ENCODE peak calls at places on chromosome 18, in four cellular contexts. G, I, M and N are unnamed samples.

GRCh38 chr18:44079602-44080001 is 601.1 kb upstream of the SETBP1 start:
- DNase-seq in G (no peak), M (peak), I (no peak), N (no peak)

GRCh38 chr18:74806700-74807416 is 209.2 kb downstream of the ZNF407 start:
- DNase-seq in I (no peak), G (peak), M (peak), N (no peak)

GRCh38 chr18:9851511-9851910 is 34.3 kb upstream of the TXNDC2 start:
- DNase-seq in G (no peak), M (no peak), I (no peak), N (no peak)

GRCh38 chr18:27185025-27185763 is at the start of gene CHST9:
- DNase-seq in G (no peak), I (no peak), M (no peak), N (peak)

GRCh38 chr18:21805771-21806366 is 65.3 kb downstream of the MIB1 start:
- DNase-seq in I (no peak), G (no peak), M (no peak), N (no peak)

GRCh38 chr18:9629709-9630108 is 15.3 kb upstream of the PPP4R1 start:
- DNase-seq in I (no peak), M (no peak), G (no peak), N (no peak)

GRCh38 chr18:75915941-75916640 is 488.6 kb upstream of the SMIM21 start:
- DNase-seq in G (no peak), I (peak), M (no peak), N (peak)

GRCh38 chr18:62179213-62179612 is 7.6 kb downstream of the PIGN start:
- DNase-seq in G (no peak), M (no peak), I (no peak), N (no peak)

GRCh38 chr18:56258178-56258577 is 380.2 kb downstream of the TXNL1 start:
- DNase-seq in G (no peak), M (no peak), I (no peak), N (no peak)

GRCh38 chr18:5891361-5892215 is 3.7 kb downstream of the TMEM200C start:
- DNase-seq in G (no peak), I (no peak), M (no peak), N (peak)

GRCh38 chr18:22488554-22488953 is 70.8 kb upstream of the CTAGE1 start:
- DNase-seq in G (no peak), M (no peak), I (peak), N (no peak)

GRCh38 chr18:35060092-35060491 is 18.9 kb downstream of the MAPRE2 start:
- DNase-seq in G (no peak), M (no peak), I (no peak), N (no peak)

GRCh38 chr18:57026316-57026715 is 120.6 kb upstream of the BOD1L2 start:
- DNase-seq in G (no peak), I (no peak), M (no peak), N (no peak)

GRCh38 chr18:48222118-48222517 is 187.1 kb downstream of the ZBTB7C start:
- DNase-seq in G (no peak), I (no peak), M (peak), N (peak)

GRCh38 chr18:77000527-77000926 is 132.1 kb downstream of the MBP start:
- DNase-seq in I (peak), G (no peak), M (no peak), N (peak)

GRCh38 chr18:5424903-5425302 is 118.9 kb downstream of the EPB41L3 start:
- DNase-seq in I (no peak), G (no peak), M (peak), N (no peak)

GRCh38 chr18:67730884-67731283 is 214.4 kb upstream of the DSEL start:
- DNase-seq in M (no peak), G (no peak), I (no peak), N (no peak)

GRCh38 chr18:28365406-28365805 is 188.5 kb upstream of the CDH2 start:
- DNase-seq in G (no peak), I (no peak), M (no peak), N (no peak)

GRCh38 chr18:22044474-22045220 is 124.7 kb upstream of the GATA6 start:
- DNase-seq in G (no peak), M (no peak), I (no peak), N (no peak)

GRCh38 chr18:8785855-8786765 is 80.8 kb downstream of the MTCL1 start:
- DNase-seq in G (no peak), I (no peak), M (no peak), N (no peak)

GRCh38 chr18:35389095-35389618 is 12.0 kb upstream of the ZNF396 start:
- DNase-seq in I (no peak), G (no peak), M (no peak), N (no peak)

GRCh38 chr18:63439334-63439733 is 17.1 kb upstream of the VPS4B start:
- DNase-seq in G (peak), I (peak), M (peak), N (peak)

GRCh38 chr18:13461488-13461887 is 242.9 kb downstream of the LDLRAD4 start:
- DNase-seq in M (no peak), I (no peak), G (no peak), N (no peak)
- TF ChIP-seq ELF1 in M (no peak), I (no peak), G (no peak), N (no peak)

GRCh38 chr18:46481847-46482245 is 175.2 kb downstream of the LOXHD1 start:
- DNase-seq in G (no peak), I (no peak), M (no peak), N (no peak)
- TF ChIP-seq JUND in G (no peak), I (no peak), M (no peak), N (no peak)

DNA sequence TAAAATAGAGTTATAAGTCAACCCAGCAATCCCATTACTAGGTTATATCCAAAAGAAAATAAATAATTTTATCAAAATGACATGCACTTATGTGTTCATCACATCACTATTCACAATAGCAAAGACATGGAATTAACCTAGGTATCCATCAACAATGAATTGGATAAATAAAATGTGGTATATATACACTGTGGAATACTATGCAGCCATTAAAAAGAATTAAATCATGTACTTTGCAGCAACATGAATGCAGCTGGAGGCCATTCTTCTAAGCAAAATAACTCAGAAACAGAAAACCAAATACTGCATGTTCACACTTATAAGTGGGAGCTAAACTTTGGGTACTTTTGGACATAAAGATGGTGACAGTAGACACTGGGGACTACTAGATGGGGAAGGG is 626.0 kb downstream of the ADCYAP1 start:
- DNase-seq in M (no peak), I (no peak), G (no peak), N (no peak)
- TF ChIP-seq ZBTB33 in M (no peak), I (no peak), G (no peak), N (no peak)

DNA sequence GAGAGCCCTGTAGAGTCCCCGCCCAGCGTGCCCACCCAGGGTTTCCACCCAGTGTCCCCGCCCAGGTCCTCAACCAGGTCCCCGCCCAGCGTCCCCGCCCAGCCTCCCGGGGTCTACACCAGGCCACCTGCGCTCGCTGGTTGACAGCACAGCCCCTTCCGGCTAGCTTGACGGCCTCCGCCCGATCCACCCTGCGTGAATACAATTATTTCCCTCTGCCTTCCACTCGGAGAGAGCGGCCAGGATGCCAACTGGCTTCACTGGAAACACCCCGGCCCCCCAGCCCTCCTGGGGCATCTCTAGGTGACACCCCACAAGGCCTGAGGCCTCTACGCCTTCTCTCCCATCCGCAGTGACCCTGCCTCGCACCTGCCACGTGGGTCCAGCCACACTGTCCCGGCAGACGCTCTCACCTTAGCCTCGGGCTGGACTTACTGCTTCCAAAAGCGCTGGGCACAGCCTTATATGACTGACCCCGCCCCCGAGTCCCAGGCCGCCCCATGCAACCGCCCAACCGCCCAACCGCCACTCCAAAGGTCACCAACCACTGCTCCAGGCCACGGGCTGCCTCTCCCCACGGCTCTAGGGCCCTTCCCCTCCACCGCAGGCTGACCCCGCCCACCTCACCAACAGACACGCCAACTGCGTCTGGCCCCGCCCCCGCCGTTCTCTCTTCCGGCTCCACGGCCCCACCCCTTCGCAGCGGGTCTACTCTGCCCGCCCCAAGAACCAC is 188.1 kb downstream of the LAMA1 start:
- DNase-seq in I (peak), G (no peak), M (no peak), N (no peak)
- TF ChIP-seq ELF1 in I (no peak), G (no peak), M (no peak), N (no peak)

GRCh38 chr18:11368020-11368419 is 218.7 kb upstream of the PIEZO2 start:
- DNase-seq in I (no peak), M (no peak), G (no peak), N (no peak)
- TF ChIP-seq JUND in I (no peak), M (no peak), G (no peak), N (no peak)